ENCODE peak calls at places on chromosomes 13 and 19, in ten cellular contexts. One of them, this sample, is unnamed.

GRCh38 chr19:55642153-55643002 is 1.1 kb upstream of the ZNF581 start:
- DNase-seq in lower leg skin: no peak
- DNase-seq in fibroblast of villous mesenchyme: peak; percentile 31
- DNase-seq in body of pancreas: no peak
- DNase-seq in fibroblast of lung: peak; percentile 28
- DNase-seq in IMR-90: no peak
- DNase-seq in A549: no peak
- DNase-seq in stomach: peak; percentile 39
- DNase-seq in A673: peak; percentile 42
- DNase-seq in colonic mucosa: peak; percentile 57
- DNase-seq in this sample: no peak

GRCh38 chr19:21902596-21902995 is 66.6 kb upstream of the ZNF43 start:
- DNase-seq in body of pancreas: no peak
- DNase-seq in fibroblast of lung: no peak
- DNase-seq in IMR-90: no peak
- DNase-seq in lower leg skin: no peak
- DNase-seq in A673: no peak
- DNase-seq in colonic mucosa: no peak
- DNase-seq in fibroblast of villous mesenchyme: no peak
- DNase-seq in stomach: no peak
- DNase-seq in A549: no peak
- DNase-seq in this sample: no peak

GRCh38 chr13:28568286-28568685 is 73.4 kb upstream of the FLT1 start:
- DNase-seq in lower leg skin: peak; percentile 32
- DNase-seq in fibroblast of villous mesenchyme: peak; percentile 65
- DNase-seq in A549: no peak
- DNase-seq in A673: peak; percentile 50
- DNase-seq in stomach: peak; percentile 54
- DNase-seq in IMR-90: peak; percentile 62
- DNase-seq in body of pancreas: peak; percentile 86
- DNase-seq in colonic mucosa: peak; percentile 37
- DNase-seq in fibroblast of lung: peak; percentile 43
- DNase-seq in this sample: peak; percentile 71

GRCh38 chr19:38942471-38943181 is 11.9 kb downstream of the MRPS12 start:
- DNase-seq in A549: no peak
- DNase-seq in body of pancreas: no peak
- DNase-seq in A673: no peak
- DNase-seq in colonic mucosa: no peak
- DNase-seq in fibroblast of villous mesenchyme: no peak
- DNase-seq in stomach: no peak
- DNase-seq in IMR-90: no peak
- DNase-seq in fibroblast of lung: no peak
- DNase-seq in lower leg skin: no peak
- DNase-seq in this sample: no peak

GRCh38 chr13:110640591-110641029 is 25.3 kb downstream of the NAXD start:
- DNase-seq in fibroblast of lung: peak; percentile 62
- DNase-seq in colonic mucosa: no peak
- DNase-seq in lower leg skin: no peak
- DNase-seq in body of pancreas: no peak
- DNase-seq in A549: no peak
- DNase-seq in A673: no peak
- DNase-seq in stomach: peak; percentile 32
- DNase-seq in fibroblast of villous mesenchyme: peak; percentile 28
- DNase-seq in IMR-90: peak; percentile 60
- DNase-seq in this sample: peak; percentile 24

GRCh38 chr13:21322304-21322965 is 136.7 kb downstream of the ZDHHC20 start:
- DNase-seq in fibroblast of villous mesenchyme: no peak
- DNase-seq in IMR-90: no peak
- DNase-seq in stomach: no peak
- DNase-seq in fibroblast of lung: no peak
- DNase-seq in colonic mucosa: no peak
- DNase-seq in A549: no peak
- DNase-seq in A673: no peak
- DNase-seq in body of pancreas: no peak
- DNase-seq in lower leg skin: no peak
- DNase-seq in this sample: no peak

GRCh38 chr19:10283301-10283733 is 3.4 kb upstream of the ICAM4 start:
- DNase-seq in stomach: no peak
- DNase-seq in A673: no peak
- DNase-seq in fibroblast of lung: no peak
- DNase-seq in A549: no peak
- DNase-seq in body of pancreas: no peak
- DNase-seq in colonic mucosa: no peak
- DNase-seq in lower leg skin: no peak
- DNase-seq in fibroblast of villous mesenchyme: no peak
- DNase-seq in IMR-90: no peak
- DNase-seq in this sample: no peak

GRCh38 chr19:39046037-39046821 is 13.9 kb upstream of the FBXO27 start:
- DNase-seq in A549: peak; percentile 87
- DNase-seq in stomach: peak; percentile 26
- DNase-seq in A673: peak; percentile 82
- DNase-seq in fibroblast of lung: no peak
- DNase-seq in lower leg skin: no peak
- DNase-seq in IMR-90: no peak
- DNase-seq in fibroblast of villous mesenchyme: no peak
- DNase-seq in body of pancreas: no peak
- DNase-seq in colonic mucosa: no peak
- DNase-seq in this sample: no peak

GRCh38 chr19:4763021-4763420 is 28.5 kb upstream of the FEM1A start:
- DNase-seq in A673: no peak
- DNase-seq in fibroblast of lung: no peak
- DNase-seq in lower leg skin: no peak
- DNase-seq in IMR-90: no peak
- DNase-seq in stomach: no peak
- DNase-seq in body of pancreas: no peak
- DNase-seq in colonic mucosa: no peak
- DNase-seq in fibroblast of villous mesenchyme: no peak
- DNase-seq in A549: no peak
- DNase-seq in this sample: no peak

GRCh38 chr19:4758082-4758481 is 33.5 kb upstream of the FEM1A start:
- DNase-seq in A549: no peak
- DNase-seq in A673: no peak
- DNase-seq in stomach: no peak
- DNase-seq in IMR-90: no peak
- DNase-seq in colonic mucosa: no peak
- DNase-seq in fibroblast of lung: no peak
- DNase-seq in fibroblast of villous mesenchyme: no peak
- DNase-seq in body of pancreas: no peak
- DNase-seq in lower leg skin: no peak
- DNase-seq in this sample: no peak

GRCh38 chr19:4760285-4760650 is 31.3 kb upstream of the FEM1A start:
- DNase-seq in stomach: no peak
- DNase-seq in fibroblast of lung: no peak
- DNase-seq in colonic mucosa: no peak
- DNase-seq in lower leg skin: no peak
- DNase-seq in A549: no peak
- DNase-seq in body of pancreas: no peak
- DNase-seq in A673: no peak
- DNase-seq in IMR-90: no peak
- DNase-seq in fibroblast of villous mesenchyme: no peak
- DNase-seq in this sample: no peak

GRCh38 chr19:4758659-4759058 is 32.9 kb upstream of the FEM1A start:
- DNase-seq in colonic mucosa: no peak
- DNase-seq in A549: no peak
- DNase-seq in IMR-90: no peak
- DNase-seq in fibroblast of lung: no peak
- DNase-seq in stomach: no peak
- DNase-seq in A673: no peak
- DNase-seq in fibroblast of villous mesenchyme: no peak
- DNase-seq in lower leg skin: no peak
- DNase-seq in body of pancreas: no peak
- DNase-seq in this sample: no peak

DNA sequence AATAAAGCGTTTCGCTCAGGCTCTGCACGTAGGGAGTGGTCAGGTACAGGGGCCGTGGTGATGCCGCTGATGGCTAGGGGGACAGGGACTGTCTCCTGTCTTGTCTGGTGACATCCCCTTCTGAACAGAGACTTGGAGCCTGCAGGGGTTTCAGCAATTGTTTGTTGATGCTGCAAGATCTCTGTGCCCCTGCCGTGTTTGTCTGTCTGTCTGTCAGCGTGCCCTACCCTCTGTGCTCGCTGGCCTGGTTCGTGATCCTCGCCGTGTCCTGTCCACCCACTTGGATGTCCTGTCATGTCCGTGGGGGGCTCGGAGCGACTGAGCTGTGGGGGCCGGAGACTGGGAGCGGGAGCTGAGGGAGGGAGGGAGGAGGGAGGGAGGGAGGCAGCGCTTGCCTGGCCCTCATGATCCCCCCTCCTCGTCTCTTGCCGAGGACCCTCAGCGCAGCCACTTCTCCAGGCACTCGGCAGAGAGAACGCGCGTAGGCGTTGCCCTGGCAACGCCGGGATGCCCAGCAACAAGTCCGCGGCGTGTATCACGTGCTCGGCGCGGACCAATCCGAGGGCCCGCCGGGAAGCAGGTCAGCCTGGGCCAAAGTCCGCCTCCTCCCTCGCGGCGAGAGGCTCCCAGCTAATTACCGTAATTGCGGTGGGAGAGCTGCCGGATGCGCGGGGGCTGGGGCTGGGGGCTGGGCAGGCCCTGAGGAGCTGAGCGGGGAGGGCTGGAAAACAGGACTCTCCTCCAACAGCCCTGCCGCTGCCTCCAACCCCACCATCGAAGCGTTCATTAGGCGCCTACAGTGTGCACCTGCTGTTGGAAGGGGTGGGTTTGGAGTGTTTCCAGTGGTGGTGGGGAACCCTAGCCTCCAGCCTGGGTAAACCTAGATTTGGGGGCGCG is 31.9 kb upstream of the FEM1A start:
- DNase-seq in A673: peak; percentile 92
- DNase-seq in colonic mucosa: peak; percentile 91
- DNase-seq in lower leg skin: peak; percentile 62
- DNase-seq in fibroblast of villous mesenchyme: peak; percentile 83
- DNase-seq in IMR-90: peak; percentile 79
- DNase-seq in A549: peak; percentile 81
- DNase-seq in body of pancreas: peak; percentile 92
- DNase-seq in stomach: peak; percentile 92
- DNase-seq in fibroblast of lung: peak; percentile 82
- DNase-seq in this sample: peak; percentile 85
- H3K4me3 ChIP-seq in A673: peak overlapping the region; percentile 37
- H3K4me3 ChIP-seq in colonic mucosa: peak overlapping the region; percentile 33
- H3K4me3 ChIP-seq in lower leg skin: no peak overlapping the region
- H3K4me3 ChIP-seq in fibroblast of villous mesenchyme: peak overlapping the region; percentile 41
- H3K4me3 ChIP-seq in IMR-90: no peak overlapping the region
- H3K4me3 ChIP-seq in A549: peak overlapping the region; percentile 44
- H3K4me3 ChIP-seq in body of pancreas: no peak overlapping the region
- H3K4me3 ChIP-seq in stomach: peak overlapping the region; percentile 47
- H3K4me3 ChIP-seq in fibroblast of lung: no peak overlapping the region
- H3K4me3 ChIP-seq in this sample: peak overlapping the region; percentile 32

DNA sequence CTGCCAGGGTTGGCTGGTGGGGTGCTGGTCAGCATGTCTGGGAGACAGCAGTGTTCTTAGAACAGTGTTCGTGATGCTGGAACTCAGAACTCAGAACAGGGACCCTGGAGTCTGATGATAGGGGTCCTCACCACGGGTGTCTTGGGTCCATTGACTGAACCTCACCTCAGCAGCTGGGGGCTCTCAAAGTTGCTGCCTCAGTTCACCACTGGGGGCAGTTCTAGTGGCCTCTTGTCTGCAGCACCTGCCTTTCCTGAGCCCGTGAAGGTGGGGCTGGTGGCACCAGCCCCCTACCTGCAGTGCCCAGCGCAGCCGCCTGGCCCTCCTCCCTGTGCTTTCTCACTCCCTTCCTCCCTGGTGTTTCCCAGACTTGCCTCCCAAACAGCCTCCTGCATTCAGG is 28.5 kb downstream of the SAFB start:
- DNase-seq in fibroblast of lung: no peak
- DNase-seq in fibroblast of villous mesenchyme: no peak
- DNase-seq in colonic mucosa: no peak
- DNase-seq in A549: no peak
- DNase-seq in body of pancreas: no peak
- DNase-seq in lower leg skin: no peak
- DNase-seq in stomach: no peak
- DNase-seq in A673: no peak
- DNase-seq in IMR-90: no peak
- DNase-seq in this sample: no peak
- TF ChIP-seq CTCF in fibroblast of lung: no peak
- TF ChIP-seq CTCF in fibroblast of villous mesenchyme: no peak
- TF ChIP-seq CTCF in colonic mucosa: no peak
- TF ChIP-seq CTCF in A549: no peak
- TF ChIP-seq CTCF in body of pancreas: no peak
- TF ChIP-seq CTCF in lower leg skin: no peak
- TF ChIP-seq CTCF in stomach: no peak
- TF ChIP-seq CTCF in A673: no peak
- TF ChIP-seq CTCF in IMR-90: no peak
- TF ChIP-seq CTCF in this sample: no peak

GRCh38 chr19:36215276-36216171 is 618 bp downstream of the ZNF146 start:
- DNase-seq in fibroblast of lung: peak; percentile 60
- DNase-seq in lower leg skin: no peak
- DNase-seq in colonic mucosa: no peak
- DNase-seq in A549: peak; percentile 61
- DNase-seq in IMR-90: peak; percentile 62
- DNase-seq in stomach: no peak
- DNase-seq in body of pancreas: no peak
- DNase-seq in A673: peak; percentile 45
- DNase-seq in fibroblast of villous mesenchyme: peak; percentile 69
- DNase-seq in this sample: peak; percentile 53

GRCh38 chr19:36213793-36214387 is 575 bp downstream of the ZNF565 start:
- DNase-seq in colonic mucosa: no peak
- DNase-seq in A673: no peak
- DNase-seq in fibroblast of lung: peak; percentile 4
- DNase-seq in A549: no peak
- DNase-seq in lower leg skin: peak; percentile 19
- DNase-seq in stomach: no peak
- DNase-seq in IMR-90: peak; percentile 45
- DNase-seq in fibroblast of villous mesenchyme: no peak
- DNase-seq in body of pancreas: no peak
- DNase-seq in this sample: peak; percentile 28

GRCh38 chr19:36214388-36215275 is at the start of the genes ZNF146 and ZNF565:
- DNase-seq in body of pancreas: peak; percentile 98
- DNase-seq in colonic mucosa: peak; percentile 97
- DNase-seq in lower leg skin: peak; percentile 97
- DNase-seq in fibroblast of villous mesenchyme: peak; percentile 99
- DNase-seq in fibroblast of lung: peak; percentile 99
- DNase-seq in stomach: peak; percentile 97
- DNase-seq in A549: peak; percentile 100
- DNase-seq in A673: peak; percentile 99
- DNase-seq in IMR-90: peak; percentile 98
- DNase-seq in this sample: peak; percentile 99

GRCh38 chr19:36210497-36210896 is 4.0 kb downstream of the ZNF565 start:
- DNase-seq in colonic mucosa: no peak
- DNase-seq in body of pancreas: no peak
- DNase-seq in A673: no peak
- DNase-seq in fibroblast of villous mesenchyme: no peak
- DNase-seq in lower leg skin: no peak
- DNase-seq in A549: no peak
- DNase-seq in IMR-90: peak; percentile 10
- DNase-seq in fibroblast of lung: peak; percentile 6
- DNase-seq in stomach: no peak
- DNase-seq in this sample: peak; percentile 22

GRCh38 chr19:36212895-36213294 is 1.6 kb downstream of the ZNF565 start:
- DNase-seq in body of pancreas: no peak
- DNase-seq in IMR-90: no peak
- DNase-seq in lower leg skin: no peak
- DNase-seq in stomach: no peak
- DNase-seq in A549: no peak
- DNase-seq in A673: no peak
- DNase-seq in fibroblast of lung: no peak
- DNase-seq in colonic mucosa: no peak
- DNase-seq in fibroblast of villous mesenchyme: no peak
- DNase-seq in this sample: no peak
- H3K4me3 ChIP-seq in body of pancreas: no peak overlapping the region
- H3K4me3 ChIP-seq in IMR-90: no peak overlapping the region
- H3K4me3 ChIP-seq in lower leg skin: no peak overlapping the region
- H3K4me3 ChIP-seq in stomach: no peak overlapping the region
- H3K4me3 ChIP-seq in A549: no peak overlapping the region
- H3K4me3 ChIP-seq in A673: no peak overlapping the region
- H3K4me3 ChIP-seq in fibroblast of lung: no peak overlapping the region
- H3K4me3 ChIP-seq in colonic mucosa: no peak overlapping the region
- H3K4me3 ChIP-seq in fibroblast of villous mesenchyme: no peak overlapping the region
- H3K4me3 ChIP-seq in this sample: no peak overlapping the region

DNA sequence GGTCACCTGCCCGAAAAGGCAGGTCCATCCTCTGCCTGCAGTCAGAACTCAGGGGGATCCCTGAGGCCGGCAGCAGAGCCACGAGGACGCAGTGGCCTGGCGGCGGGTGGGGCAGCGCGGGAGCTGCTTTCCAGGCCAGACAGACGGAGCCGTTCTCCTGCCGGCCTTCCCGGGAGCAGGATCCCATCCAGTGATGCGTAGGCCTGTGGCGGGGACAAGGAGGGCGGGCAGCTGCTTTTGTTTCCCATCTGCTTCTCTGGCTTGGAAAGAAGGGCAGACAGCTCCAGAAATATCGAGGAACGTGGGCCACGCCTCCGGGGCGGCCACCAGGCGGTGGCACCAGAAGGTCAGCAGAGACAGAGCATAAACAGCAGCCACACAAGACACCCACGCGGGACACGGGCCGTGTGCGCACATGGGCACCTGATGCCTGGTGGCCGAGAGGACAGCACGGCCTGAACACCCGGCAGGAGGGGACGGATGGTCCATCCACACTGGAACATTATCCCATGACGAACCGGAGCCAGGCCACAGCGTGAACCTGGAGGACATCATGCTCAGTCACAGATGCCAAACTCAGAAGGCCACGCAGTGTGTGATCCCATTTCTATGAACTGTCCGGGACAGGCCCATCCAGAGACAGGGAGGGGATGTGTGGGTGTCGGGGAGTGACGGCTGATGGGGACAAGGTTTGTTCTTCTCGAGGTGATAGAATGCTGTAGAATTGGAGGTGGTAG is 13.9 kb upstream of the MKNK2 start:
- DNase-seq in A549: no peak
- DNase-seq in stomach: no peak
- DNase-seq in A673: no peak
- DNase-seq in fibroblast of lung: no peak
- DNase-seq in IMR-90: no peak
- DNase-seq in colonic mucosa: peak; percentile 47
- DNase-seq in fibroblast of villous mesenchyme: no peak
- DNase-seq in lower leg skin: no peak
- DNase-seq in body of pancreas: no peak
- DNase-seq in this sample: no peak
- TF ChIP-seq CTCF in A549: no peak
- TF ChIP-seq CTCF in stomach: no peak
- TF ChIP-seq CTCF in A673: no peak
- TF ChIP-seq CTCF in fibroblast of lung: no peak
- TF ChIP-seq CTCF in IMR-90: no peak
- TF ChIP-seq CTCF in colonic mucosa: no peak
- TF ChIP-seq CTCF in fibroblast of villous mesenchyme: no peak
- TF ChIP-seq CTCF in lower leg skin: no peak
- TF ChIP-seq CTCF in body of pancreas: no peak
- TF ChIP-seq CTCF in this sample: no peak

This sample was measured in fibroblast of pulmonary artery.